ENCODE peak calls at places on chromosomes 2 and 18, in nine cellular contexts. P, O, K, N, Y, D, L, Z and A are unnamed samples.
A peak's percentile ranks its signal among the peaks of the same experiment; 100 is the strongest.

GRCh38 chr2:96344011-96344410 is 8.4 kb downstream of the NCAPH start:
- DNase-seq in P (no peak), O (no peak), K (no peak), N (no peak), Y (no peak), D (no peak), L (no peak), Z (no peak), A (no peak)

GRCh38 chr18:12645751-12646203 is 12.1 kb downstream of the SPIRE1 start:
- DNase-seq in P (peak; percentile 73), O (no peak), K (no peak), N (no peak), Y (peak; percentile 74), D (peak; percentile 64), L (peak; percentile 37), Z (peak; percentile 31), A (no peak)

GRCh38 chr2:234286956-234287355 is 209.9 kb downstream of the ARL4C start:
- DNase-seq in P (no peak), O (no peak), K (no peak), N (no peak), Y (no peak), D (no peak), L (no peak), Z (no peak), A (no peak)

GRCh38 chr2:28062867-28063266 is 172.3 kb downstream of the BABAM2 start:
- DNase-seq in P (no peak), O (no peak), K (no peak), N (no peak), Y (no peak), D (no peak), L (no peak), Z (no peak), A (no peak)

GRCh38 chr2:178242552-178242883 is 48.2 kb downstream of the OSBPL6 start:
- DNase-seq in P (no peak), O (no peak), K (no peak), N (no peak), Y (no peak), D (no peak), L (no peak), Z (no peak), A (no peak)

GRCh38 chr18:58761970-58762780 is 90.9 kb downstream of the MALT1 start:
- DNase-seq in P (no peak), O (no peak), K (no peak), N (no peak), Y (no peak), D (no peak), L (no peak), Z (no peak), A (no peak)

GRCh38 chr18:31659574-31660149 is 24.7 kb downstream of the B4GALT6 start:
- DNase-seq in P (no peak), O (no peak), K (no peak), N (no peak), Y (no peak), D (no peak), L (no peak), Z (no peak), A (no peak)

GRCh38 chr18:36095936-36096519 is 28.7 kb upstream of the RPRD1A start:
- DNase-seq in P (no peak), O (peak; percentile 90), K (no peak), N (no peak), Y (no peak), D (no peak), L (peak; percentile 78), Z (no peak), A (peak; percentile 85)

GRCh38 chr2:42913280-42913878 is 121.0 kb upstream of the HAAO start:
- DNase-seq in P (no peak), O (no peak), K (no peak), N (no peak), Y (no peak), D (no peak), L (no peak), Z (no peak), A (no peak)

GRCh38 chr2:238019962-238020361 is 40.8 kb upstream of the SCLY start:
- DNase-seq in P (no peak), O (no peak), K (no peak), N (no peak), Y (no peak), D (no peak), L (no peak), Z (no peak), A (no peak)

GRCh38 chr2:239259603-239260298 is 141.1 kb downstream of the HDAC4 start:
- DNase-seq in P (peak; percentile 65), O (no peak), K (no peak), N (no peak), Y (no peak), D (no peak), L (no peak), Z (no peak), A (no peak)

GRCh38 chr2:26637811-26638310 is 3.3 kb downstream of the CIB4 start:
- DNase-seq in P (peak; percentile 27), O (no peak), K (no peak), N (no peak), Y (no peak), D (no peak), L (no peak), Z (no peak), A (no peak)

GRCh38 chr2:106885981-106886915 is at the start of gene ST6GAL2:
- DNase-seq in P (no peak), O (no peak), K (no peak), N (peak; percentile 64), Y (no peak), D (no peak), L (peak; percentile 16), Z (no peak), A (peak; percentile 64)

GRCh38 chr2:149487189-149487588 is 100.4 kb downstream of the MMADHC start:
- DNase-seq in P (no peak), O (peak; percentile 15), K (no peak), N (no peak), Y (no peak), D (no peak), L (no peak), Z (no peak), A (no peak)

GRCh38 chr2:170845343-170845742 is 28.7 kb downstream of the GAD1 start:
- DNase-seq in P (no peak), O (no peak), K (no peak), N (no peak), Y (no peak), D (no peak), L (no peak), Z (no peak), A (no peak)

GRCh38 chr2:16070648-16070971 is 130.3 kb downstream of the MYCN start:
- DNase-seq in P (no peak), O (no peak), K (no peak), N (no peak), Y (no peak), D (no peak), L (no peak), Z (no peak), A (no peak)

GRCh38 chr2:88606371-88607030 is 20.8 kb downstream of the EIF2AK3 start:
- DNase-seq in P (no peak), O (no peak), K (no peak), N (no peak), Y (no peak), D (no peak), L (no peak), Z (no peak), A (no peak)

GRCh38 chr2:20580690-20581437 is 70.0 kb downstream of the HS1BP3 start:
- DNase-seq in P (peak; percentile 61), O (no peak), K (no peak), N (peak; percentile 49), Y (no peak), D (no peak), L (no peak), Z (no peak), A (no peak)

GRCh38 chr18:11251229-11251890 is 102.0 kb upstream of the PIEZO2 start:
- DNase-seq in P (peak; percentile 64), O (peak; percentile 50), K (no peak), N (no peak), Y (peak; percentile 64), D (no peak), L (no peak), Z (no peak), A (no peak)

DNA sequence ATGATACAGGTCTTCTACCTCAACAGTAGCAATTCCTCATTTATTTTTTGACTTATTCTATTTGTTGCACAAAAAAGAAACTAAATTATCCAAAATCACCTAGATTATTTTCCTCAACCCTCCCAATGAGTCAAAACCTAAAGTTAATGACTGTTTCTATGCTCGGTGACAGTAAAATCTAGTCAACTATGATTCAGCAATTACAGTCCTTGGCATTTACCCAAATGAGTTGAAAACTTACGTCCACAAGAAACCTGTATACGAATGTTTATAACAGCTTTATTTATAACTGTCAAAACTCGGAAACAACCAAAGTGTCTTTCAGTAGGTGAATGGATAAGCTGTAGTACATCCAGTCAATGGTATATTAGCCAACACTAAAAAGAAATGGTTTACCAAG is 439.3 kb downstream of the CBLN2 start:
- DNase-seq in P (no peak), O (peak; percentile 0), K (no peak), N (no peak), Y (no peak), D (no peak), L (no peak), Z (no peak), A (no peak)
- H3K9me3 ChIP-seq in P (no peaks in the 10 kb centered on the region), O (no peaks in the 10 kb centered on the region), K (no peaks in the 10 kb centered on the region), N (no peaks in the 10 kb centered on the region), Y (no peaks in the 10 kb centered on the region), D (no peaks in the 10 kb centered on the region), L (peaks cover 1% of the 10 kb centered on the region), Z (no peaks in the 10 kb centered on the region), A (no peaks in the 10 kb centered on the region)

DNA sequence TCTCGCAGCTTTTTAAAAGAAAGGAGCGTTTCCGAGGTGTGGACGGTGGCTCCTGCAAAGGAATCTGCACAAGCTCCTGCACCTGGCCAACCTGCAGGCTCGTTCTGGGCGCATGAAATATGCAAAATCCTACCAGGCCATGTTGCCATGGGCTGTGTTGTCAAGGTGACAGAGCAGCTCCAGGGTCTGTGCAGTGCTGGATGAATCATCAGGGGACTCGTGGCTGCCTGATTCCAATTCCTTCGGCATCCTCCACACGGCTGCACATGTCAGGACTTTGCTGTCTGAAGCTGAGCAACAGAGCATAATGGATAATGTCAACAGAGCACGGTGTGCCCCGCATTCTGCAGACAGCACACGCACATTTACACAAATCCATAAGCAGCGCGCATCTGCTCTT is 120.5 kb downstream of the EIPR1 start:
- DNase-seq in P (no peak), O (no peak), K (no peak), N (no peak), Y (no peak), D (no peak), L (peak; percentile 90), Z (no peak), A (no peak)
- H3K4me3 ChIP-seq in P (no peak overlapping the region), O (no peak overlapping the region), K (no peak overlapping the region), N (no peak overlapping the region), Y (no peak overlapping the region), D (no peak overlapping the region), L (no peak overlapping the region), Z (no peak overlapping the region), A (no peak overlapping the region)

GRCh38 chr18:23272498-23273232 is 137.4 kb downstream of the CABLES1 start:
- DNase-seq in P (no peak), O (no peak), K (no peak), N (no peak), Y (no peak), D (no peak), L (no peak), Z (no peak), A (no peak)
- H3K9me3 ChIP-seq in P (peaks cover 10% of the 10 kb centered on the region), O (no peaks in the 10 kb centered on the region), K (peaks cover 13% of the 10 kb centered on the region), N (no peaks in the 10 kb centered on the region), Y (no peaks in the 10 kb centered on the region), D (peaks cover 14% of the 10 kb centered on the region), L (peaks cover 14% of the 10 kb centered on the region), Z (no peaks in the 10 kb centered on the region), A (peaks cover 5% of the 10 kb centered on the region)

DNA sequence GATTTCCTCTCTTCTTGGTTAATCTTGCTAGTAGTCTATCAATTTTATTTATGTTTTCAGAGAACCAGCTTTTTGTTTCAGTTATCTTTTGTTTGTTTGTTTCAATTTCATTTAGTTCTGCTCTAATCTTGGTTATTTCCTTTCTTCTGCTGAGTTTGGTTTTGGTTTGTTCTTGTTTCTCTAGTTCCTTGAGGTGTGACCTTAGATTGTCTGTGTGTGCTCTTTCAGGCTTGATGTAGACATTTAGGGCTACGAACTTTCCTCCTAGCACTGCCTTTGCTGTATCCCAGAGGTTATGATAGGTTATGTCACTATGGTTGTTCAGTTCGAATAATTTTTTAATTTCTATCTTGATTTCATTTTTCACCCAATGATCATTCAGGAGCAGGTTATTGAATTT is 141.6 kb downstream of the ZNF236 start:
- DNase-seq in P (no peak), O (no peak), K (no peak), N (no peak), Y (no peak), D (no peak), L (no peak), Z (no peak), A (no peak)
- H3K4me3 ChIP-seq in P (no peak overlapping the region), O (no peak overlapping the region), K (no peak overlapping the region), N (no peak overlapping the region), Y (no peak overlapping the region), D (no peak overlapping the region), L (no peak overlapping the region), Z (no peak overlapping the region), A (no peak overlapping the region)